ENCODE peak calls at places on chromosomes 4 and X, in nine cellular contexts. G, K, W, O, C, H, B, U and N are unnamed samples.

GRCh38 chr4:52658671-52659015 is 458 bp downstream of the USP46 start:
- DNase-seq in G (peak), K (peak), W (no peak), O (no peak), C (peak), H (no peak), B (no peak), U (peak), N (peak)

GRCh38 chr4:161419822-161420221 is 744.0 kb downstream of the FSTL5 start:
- DNase-seq in G (no peak), K (no peak), W (no peak), O (peak), C (no peak), H (no peak), B (no peak), U (peak), N (no peak)

GRCh38 chrX:150238656-150239382 is 124.3 kb upstream of the MAMLD1 start:
- DNase-seq in G (no peak), K (no peak), W (no peak), O (no peak), C (no peak), H (no peak), B (no peak), U (peak), N (no peak)

GRCh38 chr4:92447265-92447905 is 143.6 kb downstream of the GRID2 start:
- DNase-seq in G (no peak), K (no peak), W (no peak), O (no peak), C (no peak), H (no peak), B (no peak), U (no peak), N (no peak)

GRCh38 chr4:8840816-8841455 is 30.7 kb downstream of the HMX1 start:
- DNase-seq in G (no peak), K (no peak), W (no peak), O (no peak), C (no peak), H (no peak), B (no peak), U (peak), N (no peak)

GRCh38 chr4:99457270-99457669 is 22.1 kb upstream of the ADH7 start:
- DNase-seq in G (no peak), K (no peak), W (no peak), O (peak), C (no peak), H (no peak), B (no peak), U (no peak), N (no peak)

GRCh38 chr4:108937066-108937465 is 174.2 kb upstream of the ETNPPL start:
- DNase-seq in G (no peak), K (no peak), W (no peak), O (no peak), C (no peak), H (no peak), B (no peak), U (no peak), N (no peak)

GRCh38 chrX:120468825-120469525 is at the start of gene LAMP2:
- DNase-seq in G (peak), K (peak), W (peak), O (peak), C (peak), H (peak), B (peak), U (peak), N (peak)

GRCh38 chrX:10702031-10702430 is 81.6 kb upstream of the MID1 start:
- DNase-seq in G (no peak), K (no peak), W (no peak), O (no peak), C (no peak), H (no peak), B (no peak), U (no peak), N (no peak)

GRCh38 chrX:81201692-81202412 is at the start of the genes HMGN5 and SH3BGRL:
- DNase-seq in G (peak), K (peak), W (peak), O (peak), C (peak), H (peak), B (peak), U (peak), N (peak)

GRCh38 chr4:3362431-3363287 is 69.8 kb downstream of the RGS12 start:
- DNase-seq in G (no peak), K (no peak), W (no peak), O (no peak), C (no peak), H (no peak), B (no peak), U (no peak), N (no peak)

GRCh38 chrX:69312141-69312670 is 147.0 kb upstream of the PJA1 start:
- DNase-seq in G (no peak), K (no peak), W (no peak), O (no peak), C (no peak), H (no peak), B (no peak), U (no peak), N (no peak)

GRCh38 chr4:120056249-120056648 is 10.4 kb downstream of the MAD2L1 start:
- DNase-seq in G (no peak), K (no peak), W (no peak), O (peak), C (no peak), H (no peak), B (no peak), U (no peak), N (no peak)

GRCh38 chrX:81779701-81780100 is 577.8 kb downstream of the SH3BGRL start:
- DNase-seq in G (no peak), K (no peak), W (no peak), O (no peak), C (no peak), H (no peak), B (no peak), U (no peak), N (no peak)

GRCh38 chr4:154164931-154165839 is 326.4 kb downstream of the DCHS2 start:
- DNase-seq in G (no peak), K (no peak), W (peak), O (peak), C (no peak), H (peak), B (peak), U (no peak), N (no peak)

GRCh38 chrX:141320801-141321200 is 78.5 kb upstream of the SPANXC start:
- DNase-seq in G (no peak), K (no peak), W (no peak), O (no peak), C (no peak), H (no peak), B (no peak), U (no peak), N (no peak)

GRCh38 chr4:174156239-174156826 is 127.1 kb downstream of the FBXO8 start:
- DNase-seq in G (no peak), K (peak), W (no peak), O (peak), C (peak), H (no peak), B (peak), U (no peak), N (peak)

GRCh38 chrX:153925739-153926593 is at the start of gene ARHGAP4:
- DNase-seq in G (no peak), K (peak), W (no peak), O (no peak), C (peak), H (peak), B (no peak), U (no peak), N (peak)

GRCh38 chrX:128807367-128807766 is 715.9 kb downstream of the SMARCA1 start:
- DNase-seq in G (no peak), K (peak), W (no peak), O (no peak), C (no peak), H (no peak), B (peak), U (no peak), N (no peak)

GRCh38 chr4:125464146-125464545 is 149.4 kb downstream of the FAT4 start:
- DNase-seq in G (no peak), K (no peak), W (no peak), O (no peak), C (no peak), H (no peak), B (no peak), U (no peak), N (no peak)

GRCh38 chr4:89284828-89285227 is 22.8 kb downstream of the GPRIN3 start:
- DNase-seq in G (no peak), K (no peak), W (no peak), O (no peak), C (no peak), H (peak), B (no peak), U (no peak), N (no peak)

GRCh38 chr4:71333960-71334951 is 4.6 kb upstream of the SLC4A4 start:
- DNase-seq in G (no peak), K (no peak), W (no peak), O (peak), C (no peak), H (no peak), B (peak), U (no peak), N (no peak)

GRCh38 chrX:15574017-15574416 is 26.7 kb downstream of the ACE2 start:
- DNase-seq in G (no peak), K (no peak), W (no peak), O (no peak), C (no peak), H (no peak), B (no peak), U (no peak), N (no peak)

GRCh38 chr4:127783971-127784519 is 1.9 kb downstream of the HSPA4L start:
- DNase-seq in G (no peak), K (no peak), W (no peak), O (no peak), C (no peak), H (no peak), B (peak), U (no peak), N (no peak)

GRCh38 chr4:146243141-146243882 is 29.0 kb downstream of the REELD1 start:
- DNase-seq in G (no peak), K (peak), W (no peak), O (no peak), C (peak), H (peak), B (no peak), U (peak), N (peak)

GRCh38 chrX:28205905-28206304 is 224.7 kb upstream of the DCAF8L1 start:
- DNase-seq in G (no peak), K (no peak), W (no peak), O (no peak), C (no peak), H (no peak), B (no peak), U (no peak), N (no peak)

GRCh38 chr4:8725071-8725841 is 132.7 kb downstream of the CPZ start:
- DNase-seq in G (no peak), K (no peak), W (no peak), O (no peak), C (no peak), H (no peak), B (no peak), U (peak), N (no peak)

GRCh38 chr4:163344147-163345050 is 707 bp downstream of the NPY5R start:
- DNase-seq in G (peak), K (no peak), W (no peak), O (no peak), C (no peak), H (no peak), B (no peak), U (peak), N (no peak)

GRCh38 chr4:76430519-76431388 is 4.3 kb upstream of the SHROOM3 start:
- DNase-seq in G (no peak), K (peak), W (no peak), O (peak), C (peak), H (no peak), B (no peak), U (peak), N (peak)

GRCh38 chrX:154696328-154697045 is 43.1 kb upstream of the CTAG2 start:
- DNase-seq in G (no peak), K (no peak), W (no peak), O (peak), C (no peak), H (no peak), B (peak), U (no peak), N (no peak)

GRCh38 chrX:136899206-136899605 is 18.7 kb upstream of the RBMX start:
- DNase-seq in G (no peak), K (no peak), W (no peak), O (no peak), C (no peak), H (no peak), B (no peak), U (no peak), N (no peak)

DNA sequence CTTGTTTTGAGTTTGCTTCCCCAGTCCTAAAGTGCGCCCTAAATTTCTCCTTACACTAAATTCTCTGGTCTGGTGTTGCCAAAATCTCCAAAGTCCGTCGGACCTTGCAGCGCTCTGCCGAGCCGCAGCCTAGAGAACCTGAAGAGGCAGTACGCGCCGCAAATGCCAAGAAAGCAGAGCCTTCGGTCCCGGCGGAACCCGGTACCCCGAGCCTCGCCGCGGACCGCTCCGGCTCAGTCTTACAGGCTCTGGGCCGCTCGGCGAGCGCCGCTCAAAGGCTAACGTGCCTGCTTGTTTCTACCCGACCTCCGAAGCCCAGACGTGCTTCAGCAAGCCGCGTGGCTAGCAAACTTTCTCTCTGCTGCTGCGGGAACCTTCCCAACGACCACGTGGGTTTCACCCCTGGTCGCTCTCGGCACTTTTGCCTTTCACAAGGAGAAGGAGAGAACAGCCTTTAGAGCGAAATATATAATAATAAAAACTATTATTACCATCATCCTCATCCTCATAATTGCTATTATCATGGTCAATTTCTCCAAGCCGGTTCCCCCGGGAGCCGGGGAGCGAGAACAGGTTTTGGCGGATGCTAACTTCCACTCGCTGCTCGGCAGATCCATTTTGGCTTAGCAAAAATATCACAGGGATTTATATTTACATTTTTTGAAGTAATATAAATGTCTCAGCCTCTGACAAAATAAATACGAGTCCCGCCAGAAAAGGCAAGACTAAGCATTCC is 2.2 kb upstream of the HTR2C start:
- DNase-seq in G (peak), K (no peak), W (no peak), O (no peak), C (no peak), H (no peak), B (no peak), U (peak), N (no peak)
- TF ChIP-seq CTCF in G (no peak), K (no peak), W (no peak), O (no peak), C (no peak), H (no peak), B (no peak), U (peak), N (no peak)

DNA sequence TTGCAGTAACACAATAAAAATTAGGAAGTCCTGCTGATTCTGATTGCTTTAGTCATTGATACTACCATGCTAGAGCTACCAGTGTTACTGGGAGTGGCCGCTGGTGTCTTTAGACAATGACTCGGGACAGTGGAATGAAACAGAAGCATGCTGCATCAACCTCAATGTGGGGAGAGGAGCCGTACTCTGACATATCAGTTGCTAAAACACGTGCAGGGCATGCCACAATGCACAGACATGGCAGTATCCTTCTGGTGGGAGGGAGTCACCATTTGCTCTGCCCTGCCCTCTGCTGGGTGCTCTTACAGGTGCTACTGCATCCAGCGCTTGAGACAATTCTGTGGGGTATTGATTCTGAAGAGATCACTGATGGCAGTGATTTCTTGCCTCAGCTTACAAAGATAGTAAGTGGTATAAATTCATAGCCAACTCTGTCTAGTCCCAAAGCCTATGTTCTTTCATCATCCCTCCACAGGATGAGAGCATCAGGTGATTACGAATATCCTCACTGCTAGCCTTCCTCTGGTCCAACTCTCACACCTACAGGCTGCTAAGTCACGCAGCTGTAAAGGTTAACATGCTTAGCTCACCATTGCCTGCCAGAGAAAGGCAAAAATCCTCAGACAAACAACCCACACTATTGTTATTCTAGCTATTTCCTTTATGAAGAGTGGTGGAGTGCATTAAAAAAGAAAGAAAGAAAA is 43.7 kb downstream of the NSG1 start:
- DNase-seq in G (peak), K (peak), W (peak), O (peak), C (peak), H (peak), B (peak), U (peak), N (peak)
- TF ChIP-seq CTCF in G (peak), K (peak), W (peak), O (peak), C (peak), H (peak), B (peak), U (peak), N (peak)

DNA sequence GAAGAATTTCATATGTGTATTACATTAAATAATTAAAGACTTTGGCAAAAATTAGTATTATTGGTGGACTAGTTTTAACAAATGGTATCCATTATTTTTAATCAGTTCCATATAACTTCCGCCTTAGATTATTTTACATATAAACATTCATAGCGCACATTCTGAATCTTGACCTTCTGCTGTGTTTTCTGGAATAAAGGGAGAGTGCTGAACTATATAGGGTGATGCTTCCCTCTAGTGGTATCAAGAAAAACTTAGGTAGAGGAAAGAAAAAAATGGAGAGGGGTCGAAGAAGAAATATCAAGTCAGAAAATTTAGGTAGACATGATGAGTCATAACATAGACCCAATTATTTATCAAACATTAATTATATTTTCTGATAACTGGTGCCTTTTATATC is 155.6 kb upstream of the PACRGL start:
- DNase-seq in G (no peak), K (peak), W (no peak), O (peak), C (peak), H (no peak), B (no peak), U (no peak), N (no peak)
- TF ChIP-seq CTCF in G (peak), K (peak), W (peak), O (peak), C (no peak), H (no peak), B (peak), U (peak), N (peak)

DNA sequence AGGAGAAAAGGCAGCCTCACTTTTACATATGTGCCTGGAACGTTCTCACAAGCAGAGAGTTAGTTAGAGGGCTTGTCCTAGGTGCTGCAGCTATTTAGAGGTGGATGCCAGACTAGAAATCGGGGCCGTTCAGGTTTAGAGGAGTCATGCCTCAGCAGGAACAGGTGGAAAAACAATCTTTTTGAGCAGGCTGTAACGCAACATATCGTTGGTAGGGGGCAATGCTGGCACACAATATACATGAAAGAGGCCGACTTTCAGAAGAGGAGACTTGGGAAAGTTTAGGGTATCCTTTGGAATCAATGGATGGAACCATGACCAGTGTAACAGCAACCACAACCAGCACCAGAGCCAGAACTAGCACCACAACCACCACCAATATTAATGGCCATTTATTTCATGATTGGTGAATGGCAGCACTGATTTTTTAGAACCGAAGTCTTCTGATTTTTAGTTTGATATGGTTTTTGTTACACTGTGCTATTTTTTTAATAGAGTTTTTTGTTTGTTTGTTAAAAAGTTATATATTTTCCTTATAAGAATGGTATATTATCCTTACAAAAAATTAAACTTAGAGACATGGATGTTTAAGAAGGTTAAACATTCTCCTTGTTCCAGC is 14.9 kb upstream of the PAQR3 start:
- DNase-seq in G (peak), K (peak), W (no peak), O (peak), C (no peak), H (peak), B (no peak), U (peak), N (no peak)
- TF ChIP-seq CTCF in G (peak), K (peak), W (peak), O (peak), C (peak), H (peak), B (peak), U (peak), N (peak)

GRCh38 chrX:1587161-1587560 is 4.2 kb upstream of the AKAP17A start:
- DNase-seq in G (no peak), K (peak), W (no peak), O (no peak), C (no peak), H (no peak), B (no peak), U (peak), N (peak)
- TF ChIP-seq CTCF in G (no peak), K (no peak), W (no peak), O (no peak), C (no peak), H (no peak), B (no peak), U (no peak), N (no peak)

GRCh38 chr4:170226288-170226687 is 136.5 kb upstream of the AADAT start:
- DNase-seq in G (no peak), K (no peak), W (no peak), O (no peak), C (no peak), H (no peak), B (no peak), U (peak), N (no peak)

GRCh38 chr4:170227928-170228327 is 138.2 kb upstream of the AADAT start:
- DNase-seq in G (no peak), K (no peak), W (no peak), O (no peak), C (no peak), H (no peak), B (no peak), U (no peak), N (no peak)

GRCh38 chr4:170229021-170229420 is 139.3 kb upstream of the AADAT start:
- DNase-seq in G (no peak), K (no peak), W (no peak), O (no peak), C (no peak), H (no peak), B (peak), U (no peak), N (no peak)

GRCh38 chr4:170231377-170231776 is 141.6 kb upstream of the AADAT start:
- DNase-seq in G (no peak), K (no peak), W (no peak), O (no peak), C (no peak), H (no peak), B (no peak), U (no peak), N (no peak)

GRCh38 chr4:170230242-170230641 is 140.5 kb upstream of the AADAT start:
- DNase-seq in G (no peak), K (no peak), W (no peak), O (no peak), C (no peak), H (no peak), B (no peak), U (no peak), N (no peak)
- TF ChIP-seq CTCF in G (no peak), K (no peak), W (no peak), O (no peak), C (no peak), H (no peak), B (no peak), U (no peak), N (no peak)

GRCh38 chrX:131747173-131747572 is 203.3 kb downstream of the OR13H1 start:
- DNase-seq in G (no peak), K (no peak), W (no peak), O (no peak), C (no peak), H (no peak), B (no peak), U (no peak), N (no peak)

GRCh38 chrX:131752493-131753198 is 208.8 kb downstream of the OR13H1 start:
- DNase-seq in G (no peak), K (no peak), W (no peak), O (no peak), C (no peak), H (no peak), B (no peak), U (no peak), N (no peak)
- TF ChIP-seq CTCF in G (no peak), K (no peak), W (peak), O (no peak), C (no peak), H (no peak), B (no peak), U (no peak), N (no peak)

GRCh38 chr4:54961357-54961975 is 163.9 kb downstream of the KDR start:
- DNase-seq in G (no peak), K (peak), W (no peak), O (peak), C (peak), H (no peak), B (no peak), U (no peak), N (no peak)
- TF ChIP-seq CTCF in G (peak), K (peak), W (peak), O (peak), C (no peak), H (peak), B (peak), U (peak), N (peak)